ENCODE peak calls at places on chromosomes 5 and 9, in seven cellular contexts. U is spleen, E is Peyer's patch, X is heart left ventricle, Z is HCT116, L is sigmoid colon, J is uterus. I is an unnamed sample.

GRCh38 chr5:130109152-130109551 is 204.9 kb downstream of the CHSY3 start:
- DNase-seq in U (no peak), J (no peak), X (no peak), E (no peak), Z (peak), L (no peak), I (no peak)

GRCh38 chr5:103894882-103895281 is 332.3 kb upstream of the NUDT12 start:
- DNase-seq in J (no peak), L (no peak), U (no peak), X (no peak), E (no peak), Z (no peak), I (no peak)

GRCh38 chr9:127489471-127490115 is 38.3 kb downstream of the LRSAM1 start:
- DNase-seq in E (no peak), X (no peak), L (no peak), Z (no peak), J (no peak), U (no peak), I (no peak)

GRCh38 chr5:170523129-170523497 is 19.3 kb downstream of the KCNIP1 start:
- DNase-seq in Z (no peak), U (no peak), J (no peak), E (no peak), L (no peak), X (no peak), I (no peak)

GRCh38 chr9:5557606-5558587 is 47.6 kb downstream of the PDCD1LG2 start:
- DNase-seq in L (no peak), X (peak), E (peak), J (no peak), Z (no peak), U (no peak), I (no peak)

GRCh38 chr5:65157906-65158603 is 323.7 kb downstream of the ADAMTS6 start:
- DNase-seq in J (no peak), L (no peak), E (no peak), X (no peak), Z (peak), U (no peak), I (no peak)

GRCh38 chr5:98349251-98349989 is 424.0 kb upstream of the RGMB start:
- DNase-seq in J (no peak), Z (peak), L (no peak), X (no peak), U (no peak), E (no peak), I (no peak)

GRCh38 chr5:38673671-38674071 is 117.2 kb upstream of the LIFR start:
- DNase-seq in Z (peak), U (no peak), J (no peak), E (no peak), X (no peak), L (no peak), I (no peak)

GRCh38 chr5:54595724-54596123 is 78.2 kb downstream of the SNX18 start:
- DNase-seq in Z (no peak), E (no peak), J (no peak), U (no peak), X (no peak), L (no peak), I (no peak)

GRCh38 chr9:109861499-109861898 is 81.5 kb downstream of the PALM2AKAP2 start:
- DNase-seq in E (no peak), Z (no peak), L (no peak), X (peak), J (peak), U (no peak), I (no peak)

GRCh38 chr5:144313147-144313726 is 142.6 kb downstream of the KCTD16 start:
- DNase-seq in E (no peak), U (no peak), L (no peak), Z (no peak), X (no peak), J (no peak), I (no peak)

GRCh38 chr5:56818409-56819026 is 3.2 kb downstream of the MAP3K1 start:
- DNase-seq in U (no peak), J (no peak), Z (no peak), L (no peak), X (no peak), E (no peak), I (no peak)

GRCh38 chr5:135608361-135608760 is 29.6 kb upstream of the CXCL14 start:
- DNase-seq in L (no peak), X (no peak), Z (no peak), J (no peak), E (no peak), U (no peak), I (no peak)

GRCh38 chr5:78509145-78509865 is 139.3 kb downstream of the LHFPL2 start:
- DNase-seq in E (no peak), X (no peak), L (no peak), U (no peak), J (no peak), Z (no peak), I (no peak)
- H3K27ac ChIP-seq in E (peak), X (peak), L (peak), U (no peak), J (no peak), Z (no peak), I (no peak)

DNA sequence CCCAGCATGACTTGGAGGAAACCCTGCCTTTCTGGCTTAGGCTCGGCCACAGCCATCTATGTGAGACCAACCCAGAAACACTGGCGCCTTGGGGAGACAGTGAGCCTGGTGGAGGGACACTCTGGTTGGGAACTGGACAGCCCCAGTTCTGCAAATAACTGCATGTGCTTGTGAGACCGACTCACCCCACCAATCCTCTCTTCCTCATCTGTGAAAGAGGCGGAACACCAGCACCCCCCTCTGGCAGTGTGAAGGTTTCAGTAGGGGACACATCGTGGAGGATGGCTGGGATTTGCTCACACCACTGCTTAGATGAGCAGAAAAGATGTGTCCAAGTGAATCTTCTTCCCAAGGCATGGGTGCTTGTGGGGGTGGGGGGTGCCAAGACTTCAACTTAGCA is 43.4 kb upstream of the N4BP3 start:
- DNase-seq in E (peak), J (no peak), L (no peak), U (peak), Z (peak), X (no peak), I (no peak)
- TF ChIP-seq CTCF in E (no peak), J (no peak), L (no peak), U (peak), Z (peak), X (no peak), I (no peak)

DNA sequence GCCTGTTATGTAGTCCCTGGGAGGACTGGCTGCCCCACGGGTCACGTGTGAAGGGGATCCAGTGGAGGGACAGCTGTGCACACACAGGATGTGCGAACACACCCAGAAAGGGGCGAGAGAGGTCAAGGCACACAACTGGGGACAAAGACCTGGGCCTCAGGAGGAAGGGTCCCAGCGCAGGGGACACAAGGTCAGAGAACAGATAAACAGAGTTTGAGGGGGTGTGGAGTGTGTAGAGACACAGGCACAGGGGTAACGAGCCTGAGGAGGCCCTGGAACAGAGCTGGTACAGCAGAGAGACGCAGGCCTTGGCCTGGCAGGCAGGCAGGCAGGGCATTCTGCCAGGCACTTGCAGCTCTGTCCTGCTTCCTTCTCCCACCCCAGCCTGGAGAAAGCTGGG is 14.8 kb upstream of the PSMD5 start:
- DNase-seq in J (no peak), X (no peak), Z (no peak), U (peak), E (no peak), L (no peak), I (no peak)
- TF ChIP-seq POLR2A in J (no peak), X (no peak), Z (no peak), U (no peak), E (no peak), L (no peak), I (no peak)

GRCh38 chr9:27752069-27752468 is 178.8 kb upstream of the C9orf72 start:
- DNase-seq in J (no peak), U (no peak), X (no peak), Z (no peak), E (no peak), L (no peak), I (no peak)

GRCh38 chr9:27750571-27750970 is 177.3 kb upstream of the C9orf72 start:
- DNase-seq in U (no peak), J (no peak), L (no peak), X (no peak), Z (no peak), E (no peak), I (no peak)

GRCh38 chr9:27749838-27750237 is 176.6 kb upstream of the C9orf72 start:
- DNase-seq in X (no peak), J (no peak), U (no peak), Z (no peak), E (no peak), L (no peak), I (no peak)
- H3K27ac ChIP-seq in X (no peak), J (no peak), U (no peak), Z (no peak), E (no peak), L (no peak), I (no peak)

GRCh38 chr5:148492351-148492750 is 108.6 kb downstream of the FBXO38 start:
- DNase-seq in Z (no peak), L (no peak), J (no peak), X (no peak), E (no peak), U (no peak), I (no peak)

GRCh38 chr5:148488757-148489156 is 105.0 kb downstream of the FBXO38 start:
- DNase-seq in E (no peak), U (no peak), Z (no peak), L (no peak), J (no peak), X (no peak), I (no peak)

GRCh38 chr5:148491015-148491792 is 107.4 kb downstream of the FBXO38 start:
- DNase-seq in J (no peak), E (no peak), U (no peak), Z (no peak), X (no peak), L (no peak), I (no peak)

GRCh38 chr5:148486456-148486855 is 102.7 kb downstream of the FBXO38 start:
- DNase-seq in E (no peak), J (no peak), L (no peak), X (no peak), Z (no peak), U (no peak), I (no peak)

GRCh38 chr5:148491793-148492184 is 108.0 kb downstream of the FBXO38 start:
- DNase-seq in E (no peak), J (no peak), L (no peak), U (no peak), X (no peak), Z (no peak), I (no peak)
- TF ChIP-seq CTCF in E (no peak), J (no peak), L (no peak), U (no peak), X (no peak), Z (no peak), I (no peak)

DNA sequence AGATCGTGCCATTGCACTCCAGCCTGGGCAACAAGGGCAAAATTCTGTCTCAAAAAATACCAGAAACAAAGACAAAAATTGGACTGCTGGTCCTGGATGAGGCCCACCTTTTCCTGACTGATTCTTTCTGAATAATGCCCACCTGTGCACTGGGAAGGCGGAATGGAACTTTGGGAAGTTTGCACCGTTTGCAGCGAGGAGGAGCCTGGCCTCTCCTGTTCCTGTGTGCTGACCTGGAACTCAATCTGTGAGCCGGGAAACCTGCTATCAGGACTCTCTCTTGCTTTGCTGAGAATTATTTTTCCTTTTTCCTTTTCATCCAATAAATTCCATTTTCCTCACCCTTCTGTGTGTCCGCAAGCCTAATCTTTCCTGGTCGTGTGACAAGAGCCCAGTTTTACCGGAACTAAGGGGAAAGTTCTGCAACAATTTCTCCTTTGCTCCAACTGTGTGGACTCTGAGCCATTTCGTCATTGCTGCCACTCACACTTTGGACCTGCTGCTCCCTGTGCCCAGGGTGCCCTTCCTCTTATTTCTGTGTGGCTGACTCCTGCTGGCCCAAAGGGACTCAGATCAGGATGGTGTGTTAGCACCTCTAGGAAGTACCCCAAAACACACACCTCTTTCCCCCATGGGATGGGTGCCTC is 4.5 kb upstream of the GLRX start:
- DNase-seq in L (no peak), E (no peak), J (no peak), Z (no peak), U (no peak), X (no peak), I (no peak)
- TF ChIP-seq POLR2A in L (no peak), E (peak), J (no peak), Z (no peak), U (no peak), X (no peak), I (no peak)

GRCh38 chr5:173808079-173808808 is 79.9 kb upstream of the CPEB4 start:
- DNase-seq in U (no peak), Z (no peak), J (no peak), X (no peak), E (no peak), L (no peak), I (no peak)

GRCh38 chr5:173807150-173807784 is 80.9 kb upstream of the CPEB4 start:
- DNase-seq in J (no peak), X (no peak), L (no peak), Z (no peak), U (no peak), E (no peak), I (no peak)

GRCh38 chr5:173804579-173804978 is 83.6 kb upstream of the CPEB4 start:
- DNase-seq in X (no peak), L (no peak), U (no peak), Z (no peak), J (no peak), E (no peak), I (no peak)

GRCh38 chr5:173809014-173809413 is 79.1 kb upstream of the CPEB4 start:
- DNase-seq in X (no peak), L (no peak), E (no peak), U (no peak), J (no peak), Z (no peak), I (no peak)

DNA sequence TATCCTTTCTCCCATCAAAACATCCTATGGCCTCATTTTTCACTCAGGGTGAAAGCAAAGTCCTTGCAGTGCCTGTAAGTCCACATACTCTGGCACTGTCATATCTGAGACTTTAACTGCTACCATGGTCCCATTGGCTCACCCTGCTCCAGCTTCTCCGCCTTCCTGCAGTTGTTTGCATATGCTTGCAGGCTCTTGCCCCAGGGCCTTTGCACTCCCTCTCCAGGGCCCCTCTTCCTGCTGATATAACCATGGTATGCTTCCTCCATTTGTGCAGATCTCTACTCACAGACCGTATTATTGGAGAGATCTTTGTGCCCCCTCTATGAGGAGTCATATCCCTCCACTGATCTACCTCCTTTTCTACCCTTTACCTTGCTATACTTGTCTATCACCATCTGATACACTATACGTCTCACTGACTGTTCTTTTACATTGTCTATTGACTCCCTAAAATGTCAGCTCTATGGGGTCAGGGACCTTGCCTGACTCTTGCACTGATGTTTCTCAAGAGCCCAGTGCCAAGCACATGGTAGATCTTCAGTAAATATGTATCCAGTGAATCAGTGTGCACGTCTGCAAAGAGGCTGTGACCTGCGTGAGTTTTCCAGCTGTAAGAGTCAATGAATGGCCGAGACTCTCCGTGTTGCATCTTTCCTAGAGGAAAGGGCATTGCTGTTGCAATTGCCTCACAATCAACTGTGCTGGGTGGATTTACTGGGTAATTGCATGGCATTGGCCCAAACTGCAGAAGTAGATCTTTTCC is 81.7 kb upstream of the CPEB4 start:
- DNase-seq in X (no peak), U (no peak), L (no peak), Z (no peak), J (no peak), E (no peak), I (no peak)
- H3K27ac ChIP-seq in X (no peak), U (no peak), L (no peak), Z (no peak), J (no peak), E (no peak), I (no peak)

DNA sequence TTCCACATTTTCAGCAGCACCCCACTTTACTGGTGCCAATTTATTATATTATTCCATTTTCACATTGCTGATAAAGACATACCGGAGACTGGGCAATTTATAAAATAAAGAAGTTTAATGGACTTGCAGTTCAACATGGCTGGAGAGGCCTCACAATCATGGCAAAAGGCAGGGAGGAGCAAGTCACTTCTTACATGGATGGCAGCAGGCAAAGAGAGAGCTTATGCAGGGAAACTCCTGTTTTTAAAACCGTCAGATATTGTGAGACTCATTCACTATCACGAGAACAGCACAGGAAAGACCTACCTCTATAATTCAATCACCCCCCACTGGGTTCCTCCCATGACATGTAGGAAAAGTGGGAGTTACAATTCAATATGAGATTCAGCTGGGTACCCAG is 641.8 kb upstream of the MEF2C start:
- DNase-seq in X (no peak), L (no peak), J (no peak), Z (no peak), E (no peak), U (no peak), I (no peak)
- TF ChIP-seq CTCF in X (no peak), L (no peak), J (no peak), Z (no peak), E (no peak), U (no peak), I (no peak)